ENCODE peak calls at places on chromosomes 3 and 15, in eight cellular contexts. A is kidney, U is AG10803, K is fibroblast of villous mesenchyme, B is cardiac fibroblast, J is tibial artery, S is IMR-90, P is mammary epithelial cell. N is an unnamed sample.

GRCh38 chr3:134643150-134643675 is 7.6 kb downstream of the KY start:
- DNase-seq in A (no peak), U (no peak), K (no peak), B (no peak), J (no peak), S (no peak), P (no peak), N (no peak)

GRCh38 chr15:47184003-47184404 is 533.3 kb upstream of the SEMA6D start:
- DNase-seq in A (peak), U (no peak), K (peak), B (no peak), J (no peak), S (no peak), P (peak), N (no peak)

GRCh38 chr3:94036909-94037507 is 8.6 kb upstream of the STX19 start:
- DNase-seq in A (no peak), U (peak), K (peak), B (peak), J (no peak), S (peak), P (peak), N (peak)

GRCh38 chr3:158731938-158732855 is at the start of gene RARRES1:
- DNase-seq in A (peak), U (peak), K (peak), B (peak), J (peak), S (peak), P (peak), N (peak)

GRCh38 chr15:80695911-80696651 is 971 bp downstream of the ABHD17C start:
- DNase-seq in A (peak), U (no peak), K (peak), B (peak), J (peak), S (no peak), P (peak), N (peak)

GRCh38 chr3:52056521-52056967 is at the start of gene DUSP7:
- DNase-seq in A (peak), U (peak), K (peak), B (peak), J (peak), S (peak), P (peak), N (peak)

GRCh38 chr15:88636039-88636438 is 2.8 kb upstream of the ISG20 start:
- DNase-seq in A (peak), U (no peak), K (no peak), B (no peak), J (no peak), S (no peak), P (no peak), N (no peak)

GRCh38 chr3:138362536-138362935 is 14.2 kb downstream of the MRAS start:
- DNase-seq in A (no peak), U (no peak), K (no peak), B (no peak), J (peak), S (no peak), P (peak), N (no peak)

GRCh38 chr3:170701696-170702678 is 116.1 kb upstream of the SLC7A14 start:
- DNase-seq in A (no peak), U (no peak), K (peak), B (peak), J (no peak), S (no peak), P (no peak), N (peak)

GRCh38 chr3:118269537-118270125 is 765.0 kb downstream of the IGSF11 start:
- DNase-seq in A (no peak), U (no peak), K (no peak), B (no peak), J (no peak), S (no peak), P (no peak), N (no peak)

GRCh38 chr3:52535411-52536111 is 844 bp upstream of the UQCC5 start:
- DNase-seq in A (no peak), U (no peak), K (no peak), B (no peak), J (no peak), S (no peak), P (no peak), N (no peak)

GRCh38 chr15:68658151-68658550 is 79.4 kb downstream of the CORO2B start:
- DNase-seq in A (no peak), U (no peak), K (no peak), B (no peak), J (peak), S (no peak), P (no peak), N (no peak)

GRCh38 chr15:58066042-58066867 is 744 bp upstream of the ALDH1A2 start:
- DNase-seq in A (peak), U (peak), K (peak), B (peak), J (peak), S (peak), P (peak), N (peak)

GRCh38 chr3:82423485-82423884 is 662.0 kb upstream of the GBE1 start:
- DNase-seq in A (no peak), U (no peak), K (no peak), B (no peak), J (no peak), S (no peak), P (no peak), N (no peak)

GRCh38 chr3:52436500-52437106 is 8.3 kb downstream of the SEMA3G start:
- DNase-seq in A (peak), U (peak), K (peak), B (peak), J (peak), S (peak), P (no peak), N (peak)

GRCh38 chr3:103863381-103863780 is 1428.6 kb downstream of the ZPLD1 start:
- DNase-seq in A (no peak), U (no peak), K (no peak), B (no peak), J (no peak), S (no peak), P (no peak), N (no peak)

GRCh38 chr15:92981333-92981732 is 81.2 kb downstream of the CHD2 start:
- DNase-seq in A (no peak), U (no peak), K (no peak), B (peak), J (no peak), S (no peak), P (peak), N (no peak)

GRCh38 chr15:76006136-76006778 is 6.0 kb downstream of the NRG4 start:
- DNase-seq in A (no peak), U (peak), K (peak), B (peak), J (no peak), S (no peak), P (peak), N (peak)

GRCh38 chr15:66278061-66278460 is 15.3 kb upstream of the DIS3L start:
- DNase-seq in A (no peak), U (no peak), K (no peak), B (no peak), J (no peak), S (no peak), P (no peak), N (no peak)

GRCh38 chr15:90683876-90684275 is 33.3 kb upstream of the BLM start:
- DNase-seq in A (no peak), U (no peak), K (no peak), B (no peak), J (no peak), S (no peak), P (no peak), N (no peak)

GRCh38 chr3:147384210-147385058 is 21.9 kb downstream of the ZIC4 start:
- DNase-seq in A (no peak), U (no peak), K (no peak), B (no peak), J (no peak), S (no peak), P (no peak), N (no peak)

GRCh38 chr15:41581110-41581509 is 22.1 kb downstream of the TYRO3 start:
- DNase-seq in A (no peak), U (no peak), K (no peak), B (peak), J (no peak), S (no peak), P (peak), N (no peak)

GRCh38 chr3:99795573-99795972 is 22.1 kb upstream of the CMSS1 start:
- DNase-seq in A (no peak), U (no peak), K (no peak), B (no peak), J (no peak), S (no peak), P (no peak), N (no peak)

GRCh38 chr15:68414591-68414990 is 17.4 kb downstream of the ITGA11 start:
- DNase-seq in A (peak), U (no peak), K (no peak), B (no peak), J (peak), S (no peak), P (no peak), N (no peak)

GRCh38 chr15:73951044-73951561 is 24.8 kb downstream of the LOXL1 start:
- DNase-seq in A (peak), U (peak), K (peak), B (peak), J (peak), S (peak), P (peak), N (peak)

GRCh38 chr3:42683875-42684593 is 1.3 kb upstream of the KLHL40 start:
- DNase-seq in A (peak), U (peak), K (peak), B (peak), J (peak), S (peak), P (peak), N (peak)

GRCh38 chr3:56787258-56787777 is 14.4 kb downstream of the ARHGEF3 start:
- DNase-seq in A (no peak), U (no peak), K (no peak), B (no peak), J (no peak), S (no peak), P (no peak), N (no peak)

GRCh38 chr3:52021869-52022268 is 26.2 kb upstream of the RPL29 start:
- DNase-seq in A (no peak), U (no peak), K (no peak), B (no peak), J (peak), S (no peak), P (no peak), N (no peak)

GRCh38 chr15:78077053-78077859 is at the start of gene TBC1D2B:
- DNase-seq in A (peak), U (peak), K (peak), B (peak), J (peak), S (peak), P (peak), N (peak)

GRCh38 chr15:51828621-51829359 is 663 bp upstream of the TMOD3 start:
- DNase-seq in A (no peak), U (no peak), K (no peak), B (no peak), J (no peak), S (peak), P (peak), N (no peak)

GRCh38 chr3:104519068-104519467 is 847.6 kb upstream of the ALCAM start:
- DNase-seq in A (no peak), U (no peak), K (no peak), B (no peak), J (no peak), S (no peak), P (no peak), N (no peak)

GRCh38 chr3:147195896-147196295 is 210.4 kb downstream of the ZIC4 start:
- DNase-seq in A (no peak), U (peak), K (no peak), B (peak), J (no peak), S (peak), P (no peak), N (peak)

GRCh38 chr3:88775026-88775690 is 332.3 kb upstream of the EPHA3 start:
- DNase-seq in A (no peak), U (no peak), K (no peak), B (no peak), J (no peak), S (no peak), P (peak), N (no peak)

GRCh38 chr3:178443634-178444033 is 92.6 kb upstream of the KCNMB2 start:
- DNase-seq in A (no peak), U (peak), K (peak), B (peak), J (no peak), S (no peak), P (no peak), N (peak)

GRCh38 chr3:67437090-67437489 is 217.3 kb downstream of the SUCLG2 start:
- DNase-seq in A (no peak), U (no peak), K (peak), B (peak), J (no peak), S (peak), P (peak), N (no peak)

DNA sequence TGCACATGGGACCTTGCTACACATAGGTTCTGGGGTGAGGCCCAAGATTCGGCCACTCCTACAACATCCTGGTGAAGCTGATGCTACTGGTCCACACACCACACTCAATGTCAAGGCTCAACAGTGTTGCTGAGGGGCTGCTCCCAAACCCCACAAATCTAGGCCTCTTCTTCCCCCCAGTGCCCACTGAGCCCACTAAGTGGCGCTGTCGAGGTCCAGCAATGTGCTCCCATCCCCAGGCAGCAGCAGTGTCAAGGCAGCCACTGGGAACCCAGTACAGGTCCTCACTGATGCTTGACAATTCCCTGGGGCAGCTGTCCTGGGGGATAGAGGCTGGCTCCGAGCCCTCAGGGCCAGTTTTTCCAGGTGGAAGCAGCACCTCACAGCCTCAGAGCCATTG is 21.5 kb downstream of the SCN5A start:
- DNase-seq in A (no peak), U (no peak), K (peak), B (peak), J (no peak), S (no peak), P (no peak), N (no peak)
- TF ChIP-seq CTCF in A (no peak), U (peak), K (peak), B (peak), J (no peak), S (peak), P (peak), N (peak)

GRCh38 chr15:23647421-23648375 is at the start of gene MAGEL2:
- DNase-seq in A (no peak), U (no peak), K (no peak), B (no peak), J (no peak), S (no peak), P (no peak), N (no peak)

GRCh38 chr15:23648920-23649515 is 1.4 kb upstream of the MAGEL2 start:
- DNase-seq in A (no peak), U (peak), K (no peak), B (no peak), J (no peak), S (no peak), P (no peak), N (peak)

GRCh38 chr15:23645379-23646164 is 2.1 kb downstream of the MAGEL2 start:
- DNase-seq in A (no peak), U (no peak), K (no peak), B (no peak), J (no peak), S (no peak), P (no peak), N (no peak)

GRCh38 chr15:23646165-23647000 is 1.3 kb downstream of the MAGEL2 start:
- DNase-seq in A (no peak), U (no peak), K (no peak), B (no peak), J (no peak), S (no peak), P (no peak), N (no peak)

DNA sequence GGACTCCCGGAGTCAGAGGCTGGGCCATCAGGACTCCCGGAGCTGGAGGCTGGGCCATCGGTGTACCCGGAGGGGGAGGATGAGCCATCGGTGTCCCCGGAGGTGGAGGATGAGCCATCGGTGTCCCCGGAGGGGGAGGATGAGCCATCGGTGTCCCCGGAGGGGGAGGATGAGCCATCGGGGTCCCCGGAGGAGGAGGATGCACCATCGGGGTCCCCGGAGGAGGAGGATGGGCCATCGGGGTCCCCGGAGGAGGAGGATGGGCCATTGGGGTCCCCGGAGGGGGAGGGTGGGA is 719 bp downstream of the MAGEL2 start:
- DNase-seq in A (no peak), U (no peak), K (no peak), B (no peak), J (no peak), S (no peak), P (no peak), N (no peak)
- H3K4me3 ChIP-seq in A (no peak), U (no peak), K (no peak), B (no peak), J (no peak), S (peak), P (no peak), N (no peak)

DNA sequence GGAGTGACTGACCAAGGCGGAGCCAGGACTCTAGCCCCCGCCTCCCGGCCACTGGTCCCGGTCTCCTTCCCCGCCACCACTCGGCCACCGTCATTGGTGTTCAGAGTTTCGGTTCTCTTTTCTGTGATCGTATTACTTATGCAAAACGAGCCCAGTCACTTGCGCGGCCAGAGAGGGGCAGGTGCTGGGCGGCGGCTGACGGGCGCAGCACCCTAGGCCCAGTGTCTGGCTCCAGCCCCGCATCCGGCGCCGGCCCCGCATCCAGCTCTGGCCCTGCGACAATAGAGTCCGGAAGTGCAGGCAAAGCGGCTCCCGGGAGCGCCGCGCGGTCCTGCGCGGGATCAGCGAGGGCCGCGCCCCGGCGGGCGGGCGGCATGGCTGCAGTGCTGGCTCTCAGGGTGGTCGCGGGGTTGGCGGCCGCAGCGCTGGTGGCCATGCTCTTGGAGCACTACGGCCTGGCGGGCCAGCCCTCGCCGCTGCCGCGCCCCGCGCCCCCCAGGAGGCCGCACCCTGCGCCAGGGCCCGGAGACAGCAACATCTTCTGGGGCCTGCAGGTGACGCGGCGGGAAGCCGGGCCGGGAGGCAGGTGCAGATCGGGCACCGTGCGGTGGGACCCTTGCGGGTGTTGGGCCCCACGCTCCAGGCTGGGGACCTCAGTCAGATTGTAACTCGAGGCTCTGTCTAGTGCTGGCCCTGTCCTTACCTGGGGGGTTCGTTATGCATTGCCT is at the start of gene TMEM62:
- DNase-seq in A (peak), U (peak), K (peak), B (peak), J (peak), S (peak), P (peak), N (peak)
- TF ChIP-seq CTCF in A (no peak), U (no peak), K (no peak), B (no peak), J (no peak), S (no peak), P (no peak), N (no peak)

GRCh38 chr3:127732303-127732702 is 59.6 kb downstream of the ABTB1 start:
- DNase-seq in A (peak), U (no peak), K (no peak), B (no peak), J (no peak), S (no peak), P (no peak), N (no peak)

GRCh38 chr3:127732879-127733350 is 60.2 kb downstream of the ABTB1 start:
- DNase-seq in A (peak), U (no peak), K (no peak), B (no peak), J (no peak), S (no peak), P (no peak), N (no peak)

GRCh38 chr3:127734181-127734720 is 61.5 kb downstream of the ABTB1 start:
- DNase-seq in A (peak), U (no peak), K (no peak), B (no peak), J (no peak), S (no peak), P (no peak), N (no peak)

GRCh38 chr3:127734754-127735473 is 62.2 kb downstream of the ABTB1 start:
- DNase-seq in A (no peak), U (peak), K (peak), B (peak), J (no peak), S (peak), P (peak), N (peak)

DNA sequence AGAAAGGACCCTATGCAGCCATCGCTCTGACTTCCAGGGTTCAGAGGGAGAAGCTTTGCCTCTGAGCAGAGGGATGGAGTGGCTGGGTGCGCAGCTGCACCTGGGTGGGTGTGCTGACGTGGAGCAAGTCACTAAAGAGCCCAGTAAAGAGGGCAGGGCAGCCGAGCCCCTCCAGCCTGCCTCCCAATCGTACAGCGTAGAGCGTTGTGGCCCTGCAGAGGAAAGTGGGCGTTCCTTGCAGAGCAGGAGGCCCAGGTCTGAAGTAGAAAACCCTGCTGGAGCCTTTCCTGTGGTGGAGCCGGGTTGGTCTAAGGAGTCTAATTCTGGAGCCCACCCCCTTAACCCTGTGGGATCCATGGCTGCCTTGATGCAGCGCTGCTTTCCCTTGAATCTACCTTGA is 61.0 kb downstream of the ABTB1 start:
- DNase-seq in A (peak), U (no peak), K (no peak), B (no peak), J (no peak), S (no peak), P (no peak), N (no peak)
- H3K4me3 ChIP-seq in A (no peak), U (no peak), K (no peak), B (no peak), J (no peak), S (no peak), P (no peak), N (no peak)

GRCh38 chr3:9820944-9821343 is 10.9 kb downstream of the TTLL3 start:
- DNase-seq in A (no peak), U (no peak), K (no peak), B (peak), J (no peak), S (peak), P (no peak), N (peak)
- TF ChIP-seq CTCF in A (no peak), U (peak), K (peak), B (peak), J (no peak), S (peak), P (peak), N (peak)

GRCh38 chr3:185827595-185828344 is 2.9 kb upstream of the IGF2BP2 start:
- DNase-seq in A (no peak), U (no peak), K (no peak), B (no peak), J (no peak), S (no peak), P (no peak), N (no peak)
- H3K4me3 ChIP-seq in A (no peak), U (no peak), K (no peak), B (no peak), J (no peak), S (no peak), P (no peak), N (no peak)

GRCh38 chr3:164208026-164208425 is 870.3 kb downstream of the SI start:
- DNase-seq in A (no peak), U (no peak), K (no peak), B (peak), J (no peak), S (no peak), P (no peak), N (no peak)

GRCh38 chr3:164208846-164209245 is 869.5 kb downstream of the SI start:
- DNase-seq in A (no peak), U (no peak), K (no peak), B (no peak), J (no peak), S (no peak), P (no peak), N (no peak)
- TF ChIP-seq CTCF in A (no peak), U (no peak), K (no peak), B (no peak), J (no peak), S (no peak), P (no peak), N (no peak)

GRCh38 chr3:186996356-186996755 is 66.0 kb downstream of the ST6GAL1 start:
- DNase-seq in A (no peak), U (no peak), K (no peak), B (no peak), J (no peak), S (no peak), P (no peak), N (no peak)
- H3K4me3 ChIP-seq in A (no peak), U (no peak), K (no peak), B (no peak), J (no peak), S (no peak), P (no peak), N (no peak)